ENCODE peak calls at places on chromosomes 1 and 21, in six cellular contexts. O is neural crest cell, V is HFF-Myc, J is fibroblast of lung, H is mesothelial cell of epicardium, M is A549. E is an unnamed sample.

GRCh38 chr1:6353948-6354658 is 39.5 kb downstream of the ACOT7 start:
- DNase-seq in O (no peak), V (no peak), J (peak), H (no peak), M (no peak), E (no peak)

GRCh38 chr1:58903450-58904298 is 119.8 kb upstream of the JUN start:
- DNase-seq in O (peak), V (no peak), J (peak), H (peak), M (peak), E (peak)

GRCh38 chr1:19167140-19167539 is 42.9 kb downstream of the UBR4 start:
- DNase-seq in O (no peak), V (no peak), J (no peak), H (no peak), M (no peak), E (no peak)

GRCh38 chr1:41682845-41683630 is 198.6 kb upstream of the EDN2 start:
- DNase-seq in O (no peak), V (no peak), J (no peak), H (no peak), M (no peak), E (peak)

GRCh38 chr1:94863919-94864318 is 43.8 kb downstream of the SLC44A3 start:
- DNase-seq in O (no peak), V (peak), J (peak), H (no peak), M (peak), E (no peak)

GRCh38 chr1:114328505-114328904 is 174.8 kb upstream of the SYT6 start:
- DNase-seq in O (no peak), V (no peak), J (no peak), H (no peak), M (no peak), E (no peak)

GRCh38 chr1:29447368-29447767 is 211.0 kb downstream of the PTPRU start:
- DNase-seq in O (no peak), V (no peak), J (no peak), H (no peak), M (no peak), E (no peak)

GRCh38 chr1:54955359-54955758 is 25.1 kb upstream of the TMEM61 start:
- DNase-seq in O (no peak), V (no peak), J (peak), H (no peak), M (no peak), E (no peak)

GRCh38 chr1:219324629-219325367 is 151.1 kb downstream of the LYPLAL1 start:
- DNase-seq in O (no peak), V (peak), J (peak), H (no peak), M (peak), E (no peak)

GRCh38 chr1:48006318-48006717 is 9.1 kb upstream of the TRABD2B start:
- DNase-seq in O (no peak), V (no peak), J (peak), H (no peak), M (no peak), E (no peak)

GRCh38 chr1:62590255-62590969 is 6.9 kb upstream of the ANGPTL3 start:
- DNase-seq in O (no peak), V (no peak), J (no peak), H (no peak), M (no peak), E (no peak)

GRCh38 chr1:85568660-85569059 is 11.9 kb upstream of the CCN1 start:
- DNase-seq in O (no peak), V (no peak), J (no peak), H (no peak), M (no peak), E (no peak)

GRCh38 chr1:31866450-31866801 is 50.6 kb upstream of the SPOCD1 start:
- DNase-seq in O (no peak), V (no peak), J (no peak), H (no peak), M (no peak), E (no peak)

GRCh38 chr1:151165738-151166505 is at the start of the genes LYSMD1 and SCNM1:
- DNase-seq in O (peak), V (peak), J (peak), H (peak), M (peak), E (peak)
- TF ChIP-seq CTCF in O (no peak), V (no peak), J (no peak), H (no peak), M (no peak), E (peak)

DNA sequence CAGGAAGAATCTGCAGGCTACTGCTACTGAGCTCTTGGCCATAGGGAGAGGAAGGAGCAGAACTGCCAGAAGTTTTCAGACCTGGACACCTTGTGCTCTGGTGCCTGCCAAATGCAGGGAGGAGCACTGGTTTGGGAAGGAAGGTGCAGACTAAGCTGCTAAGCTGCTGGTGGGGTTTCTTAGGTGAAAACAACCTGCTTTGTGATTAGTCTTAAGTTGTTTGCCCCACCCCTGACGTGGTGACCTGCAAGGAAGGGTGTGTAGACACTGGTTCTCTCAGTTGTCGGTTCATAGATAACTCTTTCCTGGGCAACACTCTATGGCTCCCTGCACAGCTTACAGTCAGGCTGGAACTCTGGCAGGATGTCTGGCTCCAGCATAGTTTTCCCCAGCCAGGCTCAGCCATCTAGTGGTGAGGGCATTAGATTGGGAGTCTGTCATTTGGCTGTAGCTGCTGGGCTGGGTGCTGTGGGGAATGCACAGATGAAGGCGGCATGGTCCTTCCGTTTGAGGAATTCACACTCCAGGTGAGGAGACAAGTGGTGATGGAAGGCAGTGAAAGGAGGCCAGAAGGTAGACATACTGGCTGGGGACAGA is 10.3 kb upstream of the S100A10 start:
- DNase-seq in O (no peak), V (no peak), J (no peak), H (no peak), M (no peak), E (no peak)
- TF ChIP-seq CTCF in O (no peak), V (peak), J (peak), H (no peak), M (peak), E (no peak)

GRCh38 chr21:27371688-27372331 is 404.9 kb upstream of the ADAMTS5 start:
- DNase-seq in O (no peak), V (no peak), J (peak), H (no peak), M (no peak), E (no peak)

GRCh38 chr21:27366846-27367245 is 400.0 kb upstream of the ADAMTS5 start:
- DNase-seq in O (no peak), V (no peak), J (no peak), H (no peak), M (no peak), E (no peak)

GRCh38 chr21:27369962-27370578 is 403.2 kb upstream of the ADAMTS5 start:
- DNase-seq in O (no peak), V (no peak), J (no peak), H (no peak), M (no peak), E (no peak)

GRCh38 chr21:27371065-27371464 is 404.2 kb upstream of the ADAMTS5 start:
- DNase-seq in O (no peak), V (no peak), J (peak), H (no peak), M (no peak), E (no peak)

GRCh38 chr21:27369234-27369633 is 402.3 kb upstream of the ADAMTS5 start:
- DNase-seq in O (no peak), V (no peak), J (no peak), H (no peak), M (no peak), E (no peak)
- TF ChIP-seq CTCF in O (no peak), V (no peak), J (no peak), H (no peak), M (no peak), E (no peak)

DNA sequence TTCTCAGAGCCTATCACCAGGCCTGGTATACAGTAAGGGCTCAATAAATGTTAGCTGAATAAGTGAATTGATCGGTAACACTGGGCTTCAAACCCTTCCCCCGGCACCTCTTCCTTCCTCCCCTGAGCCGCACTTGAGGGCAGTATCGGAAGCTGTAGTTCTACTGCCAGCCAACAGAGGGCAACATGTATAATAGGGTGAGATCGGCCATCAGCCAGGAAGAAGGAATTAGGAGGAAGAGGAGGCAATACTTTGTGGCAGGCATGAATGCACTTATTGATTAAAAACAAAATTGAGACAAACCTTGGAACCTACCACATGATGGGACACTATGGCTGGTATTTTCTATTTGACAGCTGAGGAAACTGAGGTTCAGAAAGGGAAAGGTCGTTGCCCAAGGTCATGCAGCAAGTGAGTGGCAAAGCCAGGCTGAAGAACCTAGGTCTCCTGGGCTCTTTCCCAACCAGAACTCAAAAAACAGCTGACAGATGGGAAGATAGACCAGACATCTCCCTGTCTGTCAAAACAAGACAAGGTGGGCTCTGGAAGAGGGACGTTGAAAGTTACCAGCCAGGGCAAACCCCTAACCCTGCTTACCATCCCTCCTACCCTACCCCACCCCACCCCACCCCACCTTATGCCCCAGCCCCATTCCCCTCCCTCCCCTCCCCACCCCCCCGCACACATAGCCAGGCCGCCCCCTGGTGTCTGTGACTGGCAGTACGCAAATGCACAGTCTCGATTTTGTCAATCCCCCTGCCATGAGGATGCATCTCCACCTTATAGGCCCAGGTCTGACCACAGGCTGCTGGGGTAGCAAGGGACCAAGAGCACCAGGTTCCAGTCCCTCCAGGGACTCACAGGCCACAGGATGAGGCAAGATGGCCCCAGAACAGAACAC is 107.3 kb upstream of the RUNX3 start:
- DNase-seq in O (peak), V (no peak), J (peak), H (no peak), M (peak), E (peak)
- TF ChIP-seq CTCF in O (peak), V (peak), J (peak), H (peak), M (peak), E (peak)

GRCh38 chr1:69175078-69175477 is 392.6 kb upstream of the LRRC7 start:
- DNase-seq in O (no peak), V (no peak), J (no peak), H (no peak), M (no peak), E (no peak)
- TF ChIP-seq CTCF in O (no peak), V (no peak), J (no peak), H (no peak), M (no peak), E (no peak)

GRCh38 chr1:205792481-205792881 is 17.2 kb upstream of the RAB29 start:
- DNase-seq in O (no peak), V (no peak), J (no peak), H (no peak), M (no peak), E (no peak)
- TF ChIP-seq CTCF in O (no peak), V (no peak), J (no peak), H (no peak), M (no peak), E (no peak)

DNA sequence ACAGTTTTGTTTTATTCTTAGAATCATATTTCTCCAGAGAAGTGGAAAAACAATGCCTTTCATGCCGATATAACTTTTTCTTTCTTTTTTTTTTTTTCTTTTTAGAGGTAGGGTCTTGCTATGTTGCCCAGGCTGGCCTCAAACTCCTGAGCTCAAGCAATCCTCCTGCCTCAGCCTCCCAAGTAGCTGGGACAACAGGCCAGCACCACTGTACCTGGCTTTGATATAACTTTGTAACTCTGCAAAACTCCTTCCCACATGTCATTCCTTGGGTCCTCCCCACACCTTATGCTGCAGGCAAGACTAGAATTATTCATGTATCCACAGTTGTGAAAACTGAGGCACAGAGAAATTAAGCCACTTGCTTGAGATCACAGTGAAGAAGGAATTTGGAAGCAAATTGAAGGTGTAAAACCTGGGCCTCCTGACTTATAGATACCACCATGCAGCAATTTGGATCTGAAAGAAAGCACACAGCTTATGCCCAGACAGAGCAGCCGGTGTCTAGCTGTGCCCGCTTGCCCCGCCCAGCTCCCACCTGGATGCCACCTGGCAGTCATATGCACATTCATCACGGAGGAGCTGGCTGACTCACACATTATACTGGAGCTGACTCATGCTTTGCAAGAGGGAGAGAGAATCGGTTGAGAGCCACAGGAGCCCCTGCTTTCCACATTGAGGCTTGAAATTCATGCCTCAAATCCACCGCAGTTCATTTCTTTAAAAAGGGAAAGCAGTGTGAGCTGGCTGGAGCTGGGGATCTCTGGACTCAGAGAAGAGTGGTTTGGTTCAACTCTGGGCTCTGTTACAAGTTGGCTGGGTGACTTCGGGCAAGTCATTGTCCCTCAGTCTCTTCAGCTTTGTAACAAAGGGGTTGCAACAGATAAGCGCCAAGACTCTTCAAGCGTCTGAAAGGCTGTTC is 8.3 kb upstream of the SLC2A1 start:
- DNase-seq in O (no peak), V (peak), J (peak), H (no peak), M (peak), E (peak)
- TF ChIP-seq CTCF in O (no peak), V (no peak), J (no peak), H (no peak), M (no peak), E (no peak)

GRCh38 chr1:52423055-52423454 is 18.7 kb downstream of the PRPF38A start:
- DNase-seq in O (no peak), V (no peak), J (no peak), H (no peak), M (no peak), E (no peak)
- TF ChIP-seq CTCF in O (no peak), V (no peak), J (no peak), H (no peak), M (no peak), E (no peak)

GRCh38 chr1:15101801-15102200 is 51.7 kb upstream of the TMEM51 start:
- DNase-seq in O (no peak), V (no peak), J (no peak), H (no peak), M (no peak), E (no peak)

GRCh38 chr1:15098366-15099125 is 55.0 kb upstream of the TMEM51 start:
- DNase-seq in O (no peak), V (no peak), J (no peak), H (no peak), M (no peak), E (no peak)

GRCh38 chr1:15101112-15101760 is 52.3 kb upstream of the TMEM51 start:
- DNase-seq in O (no peak), V (no peak), J (no peak), H (no peak), M (no peak), E (no peak)

GRCh38 chr1:15099441-15100137 is 54.0 kb upstream of the TMEM51 start:
- DNase-seq in O (no peak), V (no peak), J (no peak), H (no peak), M (no peak), E (no peak)

GRCh38 chr1:15100369-15101111 is 53.0 kb upstream of the TMEM51 start:
- DNase-seq in O (peak), V (no peak), J (peak), H (peak), M (peak), E (no peak)
- TF ChIP-seq CTCF in O (peak), V (peak), J (peak), H (peak), M (peak), E (peak)